ENCODE peak calls at places on chromosomes 2 and 18, in nine cellular contexts. F is breast epithelium, H is A549, V is GM23248, C is osteoblast, K is lower lobe of right lung, D is IMR-90, T is tibial artery, N is aorta. Q is an unnamed sample. For H3K4me1, the result is how much of the 10 kb centered on the place peaks cover.

GRCh38 chr2:202508686-202509085 is 126.1 kb upstream of the FAM117B start:
- DNase-seq in F (no peak), H (no peak), V (peak), C (no peak), K (no peak), D (peak), T (no peak), N (no peak), Q (no peak)

GRCh38 chr18:23964282-23965238 is 50.0 kb upstream of the TTC39C start:
- DNase-seq in F (no peak), H (peak), V (no peak), C (no peak), K (no peak), D (no peak), T (no peak), N (no peak), Q (peak)

GRCh38 chr2:555164-555922 is 121.9 kb downstream of the TMEM18 start:
- DNase-seq in F (no peak), H (no peak), V (no peak), C (no peak), K (no peak), D (no peak), T (no peak), N (no peak), Q (no peak)

GRCh38 chr18:65754121-65754520 is 3.3 kb downstream of the CDH7 start:
- DNase-seq in F (no peak), H (no peak), V (no peak), C (peak), K (no peak), D (no peak), T (no peak), N (no peak), Q (no peak)

GRCh38 chr2:64622443-64623231 is 31.1 kb downstream of the SERTAD2 start:
- DNase-seq in F (no peak), H (no peak), V (no peak), C (no peak), K (no peak), D (no peak), T (no peak), N (no peak), Q (no peak)

GRCh38 chr2:181178823-181179412 is 198.5 kb downstream of the UBE2E3 start:
- DNase-seq in F (no peak), H (peak), V (no peak), C (peak), K (no peak), D (no peak), T (no peak), N (no peak), Q (peak)

GRCh38 chr2:58521803-58522602 is 280.9 kb upstream of the FANCL start:
- DNase-seq in F (no peak), H (no peak), V (peak), C (no peak), K (no peak), D (no peak), T (no peak), N (no peak), Q (no peak)

GRCh38 chr2:73825408-73825807 is 3.4 kb upstream of the STAMBP start:
- DNase-seq in F (no peak), H (no peak), V (peak), C (no peak), K (no peak), D (peak), T (no peak), N (no peak), Q (no peak)

GRCh38 chr2:12844511-12844910 is 127.8 kb downstream of the TRIB2 start:
- DNase-seq in F (no peak), H (no peak), V (peak), C (no peak), K (no peak), D (no peak), T (no peak), N (no peak), Q (no peak)

GRCh38 chr18:69845588-69846506 is 101.8 kb downstream of the CD226 start:
- DNase-seq in F (no peak), H (peak), V (peak), C (no peak), K (no peak), D (peak), T (no peak), N (no peak), Q (no peak)

GRCh38 chr2:54858021-54858681 is 134.7 kb downstream of the EML6 start:
- DNase-seq in F (no peak), H (peak), V (peak), C (no peak), K (no peak), D (peak), T (no peak), N (no peak), Q (no peak)

GRCh38 chr2:63619328-63619727 is 30.6 kb downstream of the MDH1 start:
- DNase-seq in F (no peak), H (no peak), V (no peak), C (no peak), K (no peak), D (no peak), T (no peak), N (no peak), Q (no peak)

GRCh38 chr2:119672161-119672862 is 6.7 kb upstream of the TMEM177 start:
- DNase-seq in F (no peak), H (no peak), V (no peak), C (no peak), K (no peak), D (no peak), T (no peak), N (no peak), Q (no peak)

GRCh38 chr2:96403481-96403880 is 67.9 kb downstream of the NCAPH start:
- DNase-seq in F (no peak), H (no peak), V (no peak), C (no peak), K (no peak), D (no peak), T (no peak), N (no peak), Q (no peak)

GRCh38 chr2:43142921-43143438 is 83.4 kb downstream of the ZFP36L2 start:
- DNase-seq in F (no peak), H (peak), V (peak), C (peak), K (no peak), D (no peak), T (no peak), N (no peak), Q (peak)

GRCh38 chr2:44938287-44939073 is 3.0 kb upstream of the SIX3 start:
- DNase-seq in F (peak), H (peak), V (peak), C (peak), K (no peak), D (no peak), T (no peak), N (no peak), Q (no peak)

GRCh38 chr2:219124379-219125110 is 36.1 kb downstream of the NHEJ1 start:
- DNase-seq in F (no peak), H (no peak), V (peak), C (peak), K (no peak), D (peak), T (no peak), N (no peak), Q (no peak)

GRCh38 chr2:168293766-168294165 is 46.4 kb upstream of the STK39 start:
- DNase-seq in F (no peak), H (peak), V (no peak), C (no peak), K (no peak), D (no peak), T (no peak), N (no peak), Q (no peak)

GRCh38 chr18:77872166-77872565 is 622.5 kb downstream of the GALR1 start:
- DNase-seq in F (no peak), H (no peak), V (no peak), C (no peak), K (no peak), D (no peak), T (no peak), N (no peak), Q (no peak)

GRCh38 chr18:58443671-58444070 is 185.2 kb downstream of the ALPK2 start:
- DNase-seq in F (no peak), H (no peak), V (no peak), C (no peak), K (no peak), D (no peak), T (no peak), N (no peak), Q (no peak)

DNA sequence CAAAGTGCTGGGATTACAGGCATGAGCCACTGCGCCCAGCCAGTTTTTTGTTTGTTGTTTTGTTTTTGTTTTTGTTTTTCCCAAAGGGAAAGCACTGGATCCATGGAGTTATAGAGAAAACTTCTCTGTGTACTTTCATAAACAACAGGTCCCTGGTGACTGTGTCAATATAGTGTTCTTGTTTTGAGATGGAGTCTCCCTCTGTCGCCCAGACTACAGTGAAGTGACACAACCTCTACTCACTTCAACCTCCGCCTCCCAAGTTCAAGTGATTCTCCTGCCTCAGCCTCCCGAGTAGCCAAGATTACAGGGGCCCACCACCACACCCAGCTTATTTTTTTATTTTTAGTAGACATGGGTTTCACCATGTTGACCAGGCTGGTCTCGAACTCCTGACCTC is 16.5 kb downstream of the USP34 start:
- DNase-seq in F (no peak), H (no peak), V (no peak), C (no peak), K (no peak), D (no peak), T (no peak), N (no peak), Q (no peak)
- H3K4me1 ChIP-seq in F (under half), H (under half), V (under half), C (under half), K (under half), D (under half), T (under half), N (under half), Q (half or more)

GRCh38 chr2:134253804-134254203 is at the start of gene MGAT5:
- DNase-seq in F (no peak), H (no peak), V (no peak), C (no peak), K (no peak), D (no peak), T (no peak), N (no peak), Q (no peak)
- H3K4me1 ChIP-seq in F (under half), H (under half), V (under half), C (under half), K (under half), D (under half), T (under half), N (under half), Q (half or more)

GRCh38 chr2:217948341-217948791 is 54.4 kb downstream of the TNS1 start:
- DNase-seq in F (no peak), H (no peak), V (no peak), C (no peak), K (peak), D (no peak), T (no peak), N (no peak), Q (no peak)
- H3K4me1 ChIP-seq in F (under half), H (under half), V (under half), C (under half), K (half or more), D (under half), T (half or more), N (under half), Q (under half)

DNA sequence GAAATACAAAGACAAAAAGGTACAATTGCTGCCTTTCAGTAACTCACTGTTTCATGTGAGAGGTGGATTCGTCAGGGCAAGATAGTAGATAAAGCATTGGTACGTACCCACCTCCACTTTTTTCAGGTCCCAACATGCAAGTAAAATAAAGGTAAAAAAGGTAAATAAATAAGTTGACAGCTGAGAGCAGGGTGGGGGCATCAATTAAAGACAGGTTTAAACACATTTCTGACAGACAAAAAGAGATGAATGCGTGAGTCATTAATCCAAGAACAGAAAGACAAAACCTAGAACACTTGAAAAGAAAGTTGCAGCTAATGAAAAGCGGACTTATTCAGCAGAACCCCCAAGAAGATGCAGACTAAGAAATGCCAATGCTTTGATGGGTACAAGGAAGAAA is 979.6 kb upstream of the CDH2 start:
- DNase-seq in F (no peak), H (no peak), V (no peak), C (no peak), K (no peak), D (no peak), T (no peak), N (no peak), Q (no peak)
- H3K4me1 ChIP-seq in F (under half), H (under half), V (under half), C (under half), K (under half), D (under half), T (under half), N (under half), Q (under half)